ENCODE peak calls at places on chromosomes 2 and 18, in six cellular contexts. Y is Peyer's patch, I is GM23248, C is neural crest cell, M is ascending aorta, K is HFFc6. F is an unnamed sample.

GRCh38 chr2:46960618-46961017 is 45.0 kb upstream of the MCFD2 start:
- DNase-seq in M (no peak), K (no peak), C (no peak), Y (no peak), I (no peak), F (no peak)

GRCh38 chr2:164954954-164955701 is at the start of gene SLC38A11:
- DNase-seq in I (peak), Y (no peak), C (no peak), M (no peak), K (peak), F (peak)

GRCh38 chr2:102765061-102765460 is 3.2 kb downstream of the TMEM182 start:
- DNase-seq in I (peak), M (no peak), K (no peak), C (no peak), Y (no peak), F (no peak)

GRCh38 chr2:224222320-224222719 is 179.6 kb downstream of the FAM124B start:
- DNase-seq in M (no peak), K (peak), C (no peak), Y (no peak), I (peak), F (no peak)

GRCh38 chr2:148885209-148885608 is 10.2 kb downstream of the KIF5C start:
- DNase-seq in M (no peak), Y (no peak), K (no peak), I (no peak), C (no peak), F (no peak)

GRCh38 chr2:44130441-44130840 is 38.2 kb upstream of the PPM1B start:
- DNase-seq in C (no peak), I (peak), K (peak), Y (no peak), M (no peak), F (peak)

GRCh38 chr2:225122582-225123486 is 80.6 kb upstream of the DOCK10 start:
- DNase-seq in M (no peak), I (peak), K (peak), Y (no peak), C (peak), F (no peak)

GRCh38 chr2:197867630-197868029 is 63.2 kb downstream of the PLCL1 start:
- DNase-seq in C (no peak), I (no peak), Y (no peak), M (no peak), K (no peak), F (no peak)

GRCh38 chr2:109466674-109467575 is 146.8 kb downstream of the SEPTIN10 start:
- DNase-seq in K (peak), Y (no peak), C (no peak), M (no peak), I (peak), F (peak)

GRCh38 chr2:241935314-241935713 is 65.8 kb downstream of the RTP5 start:
- DNase-seq in C (no peak), K (peak), I (peak), Y (no peak), M (no peak), F (no peak)

GRCh38 chr18:67854340-67854739 is 337.8 kb upstream of the DSEL start:
- DNase-seq in I (peak), M (no peak), K (no peak), C (no peak), Y (no peak), F (no peak)

GRCh38 chr2:21740529-21740928 is 616.8 kb downstream of the TDRD15 start:
- DNase-seq in I (no peak), K (no peak), M (no peak), Y (no peak), C (no peak), F (no peak)

GRCh38 chr2:54570925-54571694 is 115.0 kb downstream of the SPTBN1 start:
- DNase-seq in C (no peak), M (no peak), K (peak), Y (peak), I (peak), F (peak)

GRCh38 chr2:218658671-218659257 is 659 bp downstream of the ZNF142 start:
- DNase-seq in M (no peak), C (peak), I (peak), K (peak), Y (peak), F (peak)

GRCh38 chr18:42649636-42650035 is 465.8 kb downstream of the RIT2 start:
- DNase-seq in I (peak), M (no peak), Y (no peak), C (no peak), K (no peak), F (no peak)

GRCh38 chr2:160574472-160575140 is 81.0 kb upstream of the RBMS1 start:
- DNase-seq in I (peak), Y (no peak), C (no peak), K (peak), M (no peak), F (no peak)

GRCh38 chr2:80968450-80968849 is 663.9 kb upstream of the LRRTM1 start:
- DNase-seq in Y (no peak), I (no peak), M (no peak), C (no peak), K (no peak), F (no peak)

GRCh38 chr18:3652380-3653262 is 202.6 kb downstream of the TGIF1 start:
- DNase-seq in C (peak), K (peak), Y (no peak), I (peak), M (peak), F (peak)

GRCh38 chr2:24616606-24617005 is 125.6 kb downstream of the NCOA1 start:
- DNase-seq in I (no peak), Y (no peak), M (no peak), K (no peak), C (no peak), F (no peak)

GRCh38 chr2:1561793-1562521 is 148.7 kb downstream of the TPO start:
- DNase-seq in K (no peak), I (peak), M (no peak), Y (no peak), C (no peak), F (no peak)

GRCh38 chr2:70934981-70935380 is 719 bp upstream of the ATP6V1B1 start:
- DNase-seq in Y (no peak), M (no peak), I (no peak), K (no peak), C (no peak), F (no peak)